ENCODE peak calls at places on chromosomes 6 and 20, in five cellular contexts. One of them, this sample, is unnamed.

GRCh38 chr6:169795196-169795595 is 43.8 kb downstream of the ERMARD start:
- DNase-seq in GM12878: no peak
- DNase-seq in SK-N-SH: no peak
- DNase-seq in K562: no peak
- DNase-seq in HepG2: no peak
- DNase-seq in this sample: peak; percentile 73

GRCh38 chr6:84333827-84334226 is 106.4 kb upstream of the CEP162 start:
- DNase-seq in GM12878: no peak
- DNase-seq in SK-N-SH: no peak
- DNase-seq in K562: no peak
- DNase-seq in HepG2: no peak
- DNase-seq in this sample: no peak

GRCh38 chr6:136429264-136429663 is 121.0 kb downstream of the MAP7 start:
- DNase-seq in GM12878: no peak
- DNase-seq in SK-N-SH: peak; percentile 28
- DNase-seq in K562: no peak
- DNase-seq in HepG2: no peak
- DNase-seq in this sample: no peak

GRCh38 chr20:1331801-1332453 is 3.0 kb upstream of the SDCBP2 start:
- DNase-seq in GM12878: no peak
- DNase-seq in SK-N-SH: no peak
- DNase-seq in K562: no peak
- DNase-seq in HepG2: no peak
- DNase-seq in this sample: no peak

GRCh38 chr6:138461647-138462046 is 37.6 kb downstream of the NHSL1 start:
- DNase-seq in GM12878: no peak
- DNase-seq in SK-N-SH: no peak
- DNase-seq in K562: no peak
- DNase-seq in HepG2: no peak
- DNase-seq in this sample: no peak

GRCh38 chr6:114135348-114136002 is 164.5 kb upstream of the HDAC2 start:
- DNase-seq in GM12878: no peak
- DNase-seq in SK-N-SH: no peak
- DNase-seq in K562: no peak
- DNase-seq in HepG2: no peak
- DNase-seq in this sample: no peak

GRCh38 chr20:63624486-63624885 is 2.4 kb downstream of the GMEB2 start:
- DNase-seq in GM12878: no peak
- DNase-seq in SK-N-SH: no peak
- DNase-seq in K562: no peak
- DNase-seq in HepG2: peak; percentile 80
- DNase-seq in this sample: no peak

GRCh38 chr6:4805553-4806307 is 29.5 kb downstream of the CDYL start:
- DNase-seq in GM12878: no peak
- DNase-seq in SK-N-SH: peak; percentile 68
- DNase-seq in K562: no peak
- DNase-seq in HepG2: peak; percentile 51
- DNase-seq in this sample: no peak

GRCh38 chr6:35719830-35720733 is 16.8 kb upstream of the ARMC12 start:
- DNase-seq in GM12878: peak; percentile 70
- DNase-seq in SK-N-SH: peak; percentile 63
- DNase-seq in K562: peak; percentile 58
- DNase-seq in HepG2: no peak
- DNase-seq in this sample: peak; percentile 73

GRCh38 chr6:101011165-101011564 is 130.0 kb upstream of the ASCC3 start:
- DNase-seq in GM12878: peak; percentile 33
- DNase-seq in SK-N-SH: no peak
- DNase-seq in K562: no peak
- DNase-seq in HepG2: no peak
- DNase-seq in this sample: no peak

GRCh38 chr6:158369241-158369640 is 57.0 kb downstream of the TULP4 start:
- DNase-seq in GM12878: no peak
- DNase-seq in SK-N-SH: no peak
- DNase-seq in K562: no peak
- DNase-seq in HepG2: no peak
- DNase-seq in this sample: no peak

GRCh38 chr6:22785036-22785435 is 215.7 kb downstream of the HDGFL1 start:
- DNase-seq in GM12878: no peak
- DNase-seq in SK-N-SH: peak; percentile 6
- DNase-seq in K562: no peak
- DNase-seq in HepG2: no peak
- DNase-seq in this sample: no peak

GRCh38 chr20:14214046-14214445 is 123.4 kb downstream of the FLRT3 start:
- DNase-seq in GM12878: no peak
- DNase-seq in SK-N-SH: no peak
- DNase-seq in K562: no peak
- DNase-seq in HepG2: no peak
- DNase-seq in this sample: no peak

GRCh38 chr6:167113935-167114910 is 8.7 kb upstream of the CCR6 start:
- DNase-seq in GM12878: peak; percentile 93
- DNase-seq in SK-N-SH: peak; percentile 34
- DNase-seq in K562: no peak
- DNase-seq in HepG2: no peak
- DNase-seq in this sample: no peak

GRCh38 chr6:33977606-33978438 is 168.1 kb downstream of the GRM4 start:
- DNase-seq in GM12878: no peak
- DNase-seq in SK-N-SH: peak; percentile 12
- DNase-seq in K562: no peak
- DNase-seq in HepG2: no peak
- DNase-seq in this sample: no peak

GRCh38 chr6:143811492-143812157 is 31.5 kb upstream of the LTV1 start:
- DNase-seq in GM12878: no peak
- DNase-seq in SK-N-SH: no peak
- DNase-seq in K562: no peak
- DNase-seq in HepG2: no peak
- DNase-seq in this sample: no peak

GRCh38 chr20:37643400-37643799 is 50.4 kb upstream of the CTNNBL1 start:
- DNase-seq in GM12878: no peak
- DNase-seq in SK-N-SH: no peak
- DNase-seq in K562: no peak
- DNase-seq in HepG2: no peak
- DNase-seq in this sample: no peak

GRCh38 chr20:37638527-37638926 is 55.3 kb upstream of the CTNNBL1 start:
- DNase-seq in GM12878: no peak
- DNase-seq in SK-N-SH: no peak
- DNase-seq in K562: no peak
- DNase-seq in HepG2: no peak
- DNase-seq in this sample: no peak

GRCh38 chr20:37644605-37645004 is 49.2 kb upstream of the CTNNBL1 start:
- DNase-seq in GM12878: no peak
- DNase-seq in SK-N-SH: no peak
- DNase-seq in K562: no peak
- DNase-seq in HepG2: no peak
- DNase-seq in this sample: no peak

GRCh38 chr20:37642246-37642645 is 51.6 kb upstream of the CTNNBL1 start:
- DNase-seq in GM12878: no peak
- DNase-seq in SK-N-SH: no peak
- DNase-seq in K562: no peak
- DNase-seq in HepG2: no peak
- DNase-seq in this sample: no peak

GRCh38 chr20:37640600-37641561 is 52.9 kb upstream of the CTNNBL1 start:
- DNase-seq in GM12878: no peak
- DNase-seq in SK-N-SH: peak; percentile 63
- DNase-seq in K562: no peak
- DNase-seq in HepG2: no peak
- DNase-seq in this sample: no peak
- H3K27me3 ChIP-seq in GM12878: peaks cover 13% of the 10 kb centered on the region
- H3K27me3 ChIP-seq in SK-N-SH: peaks cover 5% of the 10 kb centered on the region
- H3K27me3 ChIP-seq in K562: peaks cover 7% of the 10 kb centered on the region
- H3K27me3 ChIP-seq in HepG2: no peaks in the 10 kb centered on the region
- H3K27me3 ChIP-seq in this sample: peaks cover 10% of the 10 kb centered on the region

GRCh38 chr6:67328269-67328668 is 1306.8 kb upstream of the ADGRB3 start:
- DNase-seq in GM12878: no peak
- DNase-seq in SK-N-SH: no peak
- DNase-seq in K562: no peak
- DNase-seq in HepG2: no peak
- DNase-seq in this sample: no peak
- TF ChIP-seq GABPA in GM12878: no peak
- TF ChIP-seq GABPA in SK-N-SH: no peak
- TF ChIP-seq GABPA in K562: no peak
- TF ChIP-seq GABPA in HepG2: no peak
- TF ChIP-seq GABPA in this sample: no peak

GRCh38 chr6:112407191-112407590 is 60.1 kb downstream of the RFPL4B start:
- DNase-seq in GM12878: no peak
- DNase-seq in SK-N-SH: no peak
- DNase-seq in K562: no peak
- DNase-seq in HepG2: no peak
- DNase-seq in this sample: no peak
- TF ChIP-seq REST in GM12878: no peak
- TF ChIP-seq REST in SK-N-SH: no peak
- TF ChIP-seq REST in K562: no peak
- TF ChIP-seq REST in HepG2: no peak
- TF ChIP-seq REST in this sample: no peak

GRCh38 chr20:48932375-48932941 is 10.9 kb downstream of the ARFGEF2 start:
- DNase-seq in GM12878: no peak
- DNase-seq in SK-N-SH: no peak
- DNase-seq in K562: no peak
- DNase-seq in HepG2: peak; percentile 80
- DNase-seq in this sample: no peak
- H3K27me3 ChIP-seq in GM12878: no peaks in the 10 kb centered on the region
- H3K27me3 ChIP-seq in SK-N-SH: no peaks in the 10 kb centered on the region
- H3K27me3 ChIP-seq in K562: no peaks in the 10 kb centered on the region
- H3K27me3 ChIP-seq in HepG2: no peaks in the 10 kb centered on the region
- H3K27me3 ChIP-seq in this sample: no peaks in the 10 kb centered on the region

This sample was measured in HL-60.